ENCODE peak calls at places on chromosome 9, in four cellular contexts. O, P, H and F are unnamed samples.

GRCh38 chr9:37938121-37938906 is 34.4 kb upstream of the SLC25A51 start:
- DNase-seq in O (peak; percentile 79), P (no peak), H (no peak), F (no peak)

GRCh38 chr9:4292781-4293180 is 7.1 kb downstream of the GLIS3 start:
- DNase-seq in O (no peak), P (no peak), H (no peak), F (no peak)

GRCh38 chr9:135526089-135526729 is 5.0 kb downstream of the LCN1 start:
- DNase-seq in O (no peak), P (no peak), H (no peak), F (no peak)

GRCh38 chr9:112081918-112082729 is 93.0 kb downstream of the SUSD1 start:
- DNase-seq in O (no peak), P (no peak), H (no peak), F (no peak)

GRCh38 chr9:137665697-137666504 is 47.1 kb downstream of the EHMT1 start:
- DNase-seq in O (no peak), P (no peak), H (no peak), F (no peak)

GRCh38 chr9:13948037-13948436 is 365.9 kb downstream of the NFIB start:
- DNase-seq in O (no peak), P (no peak), H (no peak), F (no peak)

GRCh38 chr9:36764364-36765076 is 191.8 kb downstream of the MELK start:
- DNase-seq in O (no peak), P (no peak), H (no peak), F (no peak)

GRCh38 chr9:104009853-104010252 is 84.3 kb upstream of the SMC2 start:
- DNase-seq in O (no peak), P (no peak), H (no peak), F (no peak)

GRCh38 chr9:79489241-79490000 is 82.3 kb upstream of the TLE4 start:
- DNase-seq in O (no peak), P (peak; percentile 62), H (no peak), F (no peak)

GRCh38 chr9:38352716-38353334 is 39.7 kb upstream of the ALDH1B1 start:
- DNase-seq in O (no peak), P (no peak), H (no peak), F (no peak)

GRCh38 chr9:38437193-38437823 is 13.1 kb upstream of the IGFBPL1 start:
- DNase-seq in O (no peak), P (peak; percentile 91), H (no peak), F (no peak)

GRCh38 chr9:19788614-19789271 is at the start of gene SLC24A2:
- DNase-seq in O (peak; percentile 79), P (no peak), H (no peak), F (peak; percentile 73)

GRCh38 chr9:104879555-104880318 is 48.2 kb downstream of the ABCA1 start:
- DNase-seq in O (no peak), P (no peak), H (no peak), F (no peak)

GRCh38 chr9:89445135-89445797 is 52.6 kb downstream of the SEMA4D start:
- DNase-seq in O (no peak), P (no peak), H (no peak), F (no peak)

GRCh38 chr9:79962836-79963235 is 391.1 kb downstream of the TLE4 start:
- DNase-seq in O (no peak), P (no peak), H (no peak), F (no peak)

GRCh38 chr9:121929893-121930875 is 162.9 kb downstream of the TTLL11 start:
- DNase-seq in O (peak; percentile 54), P (peak; percentile 5), H (peak; percentile 3), F (no peak)

GRCh38 chr9:129938291-129938979 is 103.2 kb downstream of the USP20 start:
- DNase-seq in O (no peak), P (no peak), H (no peak), F (no peak)

GRCh38 chr9:86731511-86731993 is 215.8 kb downstream of the GAS1 start:
- DNase-seq in O (no peak), P (no peak), H (no peak), F (no peak)

GRCh38 chr9:23752859-23753258 is 73.2 kb downstream of the ELAVL2 start:
- DNase-seq in O (no peak), P (no peak), H (no peak), F (no peak)

GRCh38 chr9:136051568-136052432 is 43.3 kb downstream of the NACC2 start:
- DNase-seq in O (peak; percentile 76), P (peak; percentile 96), H (no peak), F (peak; percentile 50)

GRCh38 chr9:113387560-113388230 is 10.9 kb upstream of the HDHD3 start:
- DNase-seq in O (no peak), P (peak; percentile 91), H (no peak), F (no peak)
- TF ChIP-seq TCF12 in O (no peak), P (peak; percentile 61), H (no peak), F (no peak)

GRCh38 chr9:133833388-133834025 is 95.4 kb upstream of the SARDH start:
- DNase-seq in O (no peak), P (no peak), H (no peak), F (no peak)

GRCh38 chr9:133836001-133836758 is 98.0 kb upstream of the SARDH start:
- DNase-seq in O (no peak), P (no peak), H (no peak), F (no peak)

GRCh38 chr9:133836818-133837217 is 98.7 kb upstream of the SARDH start:
- DNase-seq in O (no peak), P (no peak), H (no peak), F (no peak)

GRCh38 chr9:133834080-133834976 is 96.2 kb upstream of the SARDH start:
- DNase-seq in O (no peak), P (no peak), H (no peak), F (no peak)

DNA sequence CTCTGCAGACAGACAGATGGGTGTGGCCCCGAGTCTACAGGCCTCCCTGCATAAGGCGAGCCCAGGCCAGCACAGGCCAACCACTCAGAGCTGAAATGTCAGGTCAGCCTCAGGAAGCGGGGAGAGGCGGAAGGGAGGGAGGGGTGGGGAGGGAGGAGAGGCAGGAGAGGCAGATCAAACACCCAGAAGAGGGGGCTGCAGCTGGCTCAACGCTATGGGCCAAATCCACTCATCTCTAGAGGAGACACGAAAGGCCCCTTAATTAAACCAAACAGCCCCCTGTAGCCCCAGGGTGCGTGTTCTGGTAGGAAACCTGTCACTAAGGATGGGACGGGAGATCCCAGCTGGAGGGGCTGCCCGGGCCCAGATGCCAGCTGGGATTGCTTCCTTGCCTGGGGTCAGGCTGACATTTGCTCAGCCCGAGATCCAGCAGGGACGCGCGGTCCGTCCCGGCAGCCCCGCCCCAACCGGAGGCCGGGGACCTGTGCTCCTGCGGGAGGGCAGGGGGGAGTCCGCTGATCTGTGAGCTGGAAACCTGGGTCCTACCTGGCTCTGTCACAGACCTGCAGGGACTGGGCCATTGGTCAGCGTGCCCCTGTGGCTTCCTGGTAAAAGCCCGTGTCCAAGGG is 97.2 kb upstream of the SARDH start:
- DNase-seq in O (peak; percentile 95), P (no peak), H (no peak), F (no peak)
- TF ChIP-seq TCF12 in O (no peak), P (no peak), H (no peak), F (no peak)

GRCh38 chr9:33210006-33210715 is 29.8 kb upstream of the SPINK4 start:
- DNase-seq in O (no peak), P (no peak), H (no peak), F (no peak)

GRCh38 chr9:33209394-33209793 is 30.6 kb upstream of the SPINK4 start:
- DNase-seq in O (no peak), P (no peak), H (no peak), F (no peak)

DNA sequence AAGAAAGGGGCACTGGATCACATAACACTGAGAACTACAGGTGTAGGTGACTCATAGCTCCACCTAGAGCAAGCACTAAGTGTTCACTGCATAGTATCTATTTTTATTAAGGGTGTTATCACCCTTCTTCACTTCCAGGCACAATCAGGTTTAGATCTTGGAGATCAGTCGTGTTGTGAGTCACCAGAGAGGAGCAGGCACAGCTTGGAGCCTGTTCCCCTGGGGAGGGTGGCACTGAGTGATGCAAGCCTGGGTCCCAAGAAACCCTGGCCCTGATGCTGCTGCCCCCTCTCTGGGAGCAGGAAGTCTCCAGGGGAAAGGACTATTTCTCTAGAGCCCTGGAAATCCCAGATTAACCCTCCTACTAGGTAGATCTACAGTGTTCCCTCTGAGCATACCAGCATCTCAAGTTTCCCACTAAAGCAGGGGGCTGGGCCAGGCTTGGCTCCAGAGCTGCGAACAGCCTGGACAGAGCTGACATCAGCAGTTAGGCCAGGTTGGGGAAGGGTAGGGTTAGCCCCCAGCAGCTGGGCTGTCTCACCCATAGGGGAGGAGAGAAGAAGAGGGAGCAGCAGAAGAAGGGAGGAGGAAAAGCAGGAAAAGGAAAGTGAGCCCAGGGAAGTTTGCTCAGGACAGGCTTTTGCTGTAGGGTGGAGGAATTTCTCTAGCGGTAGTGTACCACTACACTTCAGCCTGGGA is 28.1 kb upstream of the SPINK4 start:
- DNase-seq in O (no peak), P (no peak), H (no peak), F (no peak)
- TF ChIP-seq TCF12 in O (peak; percentile 28), P (no peak), H (no peak), F (no peak)

GRCh38 chr9:120717194-120717593 is 2.9 kb upstream of the MEGF9 start:
- DNase-seq in O (no peak), P (no peak), H (no peak), F (no peak)

GRCh38 chr9:120716483-120716882 is 2.2 kb upstream of the MEGF9 start:
- DNase-seq in O (no peak), P (no peak), H (no peak), F (no peak)

GRCh38 chr9:120714088-120714845 is at the start of gene MEGF9:
- DNase-seq in O (peak; percentile 99), P (peak; percentile 92), H (peak; percentile 81), F (peak; percentile 97)

GRCh38 chr9:120714846-120715231 is 569 bp upstream of the MEGF9 start:
- DNase-seq in O (no peak), P (no peak), H (no peak), F (no peak)

DNA sequence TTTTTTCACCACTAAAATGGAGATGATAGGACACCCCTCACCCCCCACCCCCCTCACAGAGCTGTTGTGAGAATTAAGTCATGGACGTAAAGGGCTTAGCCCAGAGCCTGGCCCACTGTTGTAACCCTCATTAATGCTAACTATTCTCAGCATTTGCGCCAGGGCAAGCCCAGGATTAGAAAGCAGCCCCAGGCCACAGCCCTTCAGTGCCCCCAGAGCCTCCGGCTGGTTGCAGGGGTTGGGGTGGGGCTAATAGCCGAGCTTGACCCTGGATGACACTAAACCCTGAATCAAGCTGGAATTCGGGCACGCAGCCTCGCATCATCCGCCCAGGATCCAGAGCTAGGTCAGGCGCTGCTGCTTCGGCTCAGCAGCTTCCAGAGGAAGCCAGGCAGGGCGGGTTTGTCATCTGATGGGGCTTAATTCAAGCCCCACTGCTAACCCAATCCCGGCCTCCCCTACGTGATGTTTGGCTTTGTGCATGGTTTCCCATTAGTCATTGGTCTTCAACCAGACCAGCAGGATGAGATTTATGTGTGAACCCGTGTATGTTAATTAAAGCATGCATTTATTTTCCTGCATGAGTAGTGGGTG is 1.2 kb upstream of the MEGF9 start:
- DNase-seq in O (peak; percentile 53), P (no peak), H (no peak), F (peak; percentile 34)
- TF ChIP-seq TCF12 in O (no peak), P (no peak), H (no peak), F (no peak)

DNA sequence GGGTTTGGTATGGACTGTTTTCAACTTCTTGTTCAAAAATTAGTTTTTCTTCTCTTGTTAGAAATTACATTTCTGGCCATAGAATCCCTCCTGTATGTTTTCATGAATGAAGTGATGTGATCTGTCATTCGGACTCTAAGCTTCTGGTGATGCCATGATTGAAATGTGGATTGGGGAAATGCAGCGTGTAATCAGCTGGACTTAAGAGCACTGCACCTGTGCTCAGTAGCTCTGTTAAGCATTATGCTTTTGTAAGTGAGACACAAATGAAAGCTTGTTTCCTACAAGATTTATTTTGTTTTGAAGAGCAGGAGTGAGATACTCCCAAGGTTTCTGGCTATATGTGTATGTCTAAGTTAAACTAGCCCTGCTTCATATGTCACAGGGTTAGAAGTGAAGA is 24.0 kb upstream of the FAM120AOS start:
- DNase-seq in O (no peak), P (no peak), H (no peak), F (no peak)
- TF ChIP-seq TCF12 in O (no peak), P (no peak), H (no peak), F (no peak)

GRCh38 chr9:127122176-127123151 is at the start of gene ANGPTL2:
- DNase-seq in O (peak; percentile 94), P (peak; percentile 43), H (no peak), F (peak; percentile 90)
- TF ChIP-seq TCF12 in O (no peak), P (no peak), H (no peak), F (no peak)